ENCODE peak calls at places on chromosomes 4 and X, in seven cellular contexts. W is astrocyte of the cerebellum, A is tibial nerve, V is cardiac muscle cell, J is Caco-2, T is fibroblast of lung, E is choroid plexus epithelial cell. D is an unnamed sample.

GRCh38 chrX:40103565-40104323 is 6.0 kb upstream of the BCOR start:
- DNase-seq in W (no peak), A (no peak), V (no peak), J (no peak), T (no peak), E (no peak), D (no peak)

GRCh38 chr4:10075953-10076391 is 40.6 kb downstream of the WDR1 start:
- DNase-seq in W (no peak), A (no peak), V (no peak), J (peak), T (no peak), E (no peak), D (no peak)

GRCh38 chr4:47642985-47643745 is 158.1 kb downstream of the ATP10D start:
- DNase-seq in W (peak), A (no peak), V (no peak), J (no peak), T (peak), E (peak), D (peak)

GRCh38 chr4:186131935-186132334 is 27.4 kb downstream of the FAM149A start:
- DNase-seq in W (no peak), A (no peak), V (no peak), J (no peak), T (no peak), E (no peak), D (no peak)

GRCh38 chrX:809081-809480 is 178.5 kb downstream of the SHOX start:
- DNase-seq in W (no peak), A (no peak), V (no peak), J (no peak), T (no peak), E (no peak), D (no peak)

GRCh38 chr4:42390622-42391355 is 6.5 kb upstream of the SHISA3 start:
- DNase-seq in W (no peak), A (no peak), V (no peak), J (no peak), T (no peak), E (no peak), D (no peak)

GRCh38 chr4:164828945-164829344 is 48.0 kb upstream of the APELA start:
- DNase-seq in W (no peak), A (no peak), V (no peak), J (no peak), T (no peak), E (no peak), D (no peak)

GRCh38 chr4:8703857-8704495 is 111.4 kb downstream of the CPZ start:
- DNase-seq in W (no peak), A (no peak), V (no peak), J (no peak), T (no peak), E (no peak), D (no peak)

GRCh38 chr4:158209825-158210807 is at the start of gene TMEM144:
- DNase-seq in W (peak), A (peak), V (peak), J (peak), T (peak), E (peak), D (peak)

GRCh38 chr4:120008957-120009356 is 57.7 kb downstream of the MAD2L1 start:
- DNase-seq in W (no peak), A (no peak), V (peak), J (no peak), T (no peak), E (no peak), D (no peak)

GRCh38 chr4:183906736-183907651 is 1.9 kb downstream of the STOX2 start:
- DNase-seq in W (no peak), A (no peak), V (peak), J (no peak), T (no peak), E (no peak), D (no peak)

GRCh38 chrX:119093991-119094741 is 21.4 kb downstream of the CT47C1 start:
- DNase-seq in W (no peak), A (no peak), V (no peak), J (no peak), T (peak), E (no peak), D (no peak)

GRCh38 chrX:55489315-55490009 is at the start of gene USP51:
- DNase-seq in W (no peak), A (peak), V (peak), J (peak), T (peak), E (peak), D (no peak)

GRCh38 chrX:115560978-115561604 is at the start of gene PLS3:
- DNase-seq in W (peak), A (peak), V (peak), J (peak), T (peak), E (peak), D (peak)

GRCh38 chr4:72591547-72591946 is 22.5 kb upstream of the ADAMTS3 start:
- DNase-seq in W (no peak), A (no peak), V (no peak), J (no peak), T (peak), E (no peak), D (no peak)

GRCh38 chrX:28843817-28844216 is 256.6 kb downstream of the IL1RAPL1 start:
- DNase-seq in W (no peak), A (no peak), V (no peak), J (no peak), T (no peak), E (no peak), D (no peak)

GRCh38 chr4:141002323-141002805 is 130.9 kb downstream of the RNF150 start:
- DNase-seq in W (no peak), A (no peak), V (peak), J (no peak), T (peak), E (peak), D (peak)
- H3K4me3 ChIP-seq in W (no peak), A (no peak), V (no peak), J (no peak), T (no peak), E (no peak), D (no peak)

GRCh38 chr4:175443547-175443946 is 368.5 kb downstream of the GPM6A start:
- DNase-seq in W (no peak), A (no peak), V (no peak), J (no peak), T (no peak), E (peak), D (no peak)
- TF ChIP-seq CTCF in W (peak), A (no peak), V (no peak), J (no peak), T (no peak), E (peak), D (no peak)

DNA sequence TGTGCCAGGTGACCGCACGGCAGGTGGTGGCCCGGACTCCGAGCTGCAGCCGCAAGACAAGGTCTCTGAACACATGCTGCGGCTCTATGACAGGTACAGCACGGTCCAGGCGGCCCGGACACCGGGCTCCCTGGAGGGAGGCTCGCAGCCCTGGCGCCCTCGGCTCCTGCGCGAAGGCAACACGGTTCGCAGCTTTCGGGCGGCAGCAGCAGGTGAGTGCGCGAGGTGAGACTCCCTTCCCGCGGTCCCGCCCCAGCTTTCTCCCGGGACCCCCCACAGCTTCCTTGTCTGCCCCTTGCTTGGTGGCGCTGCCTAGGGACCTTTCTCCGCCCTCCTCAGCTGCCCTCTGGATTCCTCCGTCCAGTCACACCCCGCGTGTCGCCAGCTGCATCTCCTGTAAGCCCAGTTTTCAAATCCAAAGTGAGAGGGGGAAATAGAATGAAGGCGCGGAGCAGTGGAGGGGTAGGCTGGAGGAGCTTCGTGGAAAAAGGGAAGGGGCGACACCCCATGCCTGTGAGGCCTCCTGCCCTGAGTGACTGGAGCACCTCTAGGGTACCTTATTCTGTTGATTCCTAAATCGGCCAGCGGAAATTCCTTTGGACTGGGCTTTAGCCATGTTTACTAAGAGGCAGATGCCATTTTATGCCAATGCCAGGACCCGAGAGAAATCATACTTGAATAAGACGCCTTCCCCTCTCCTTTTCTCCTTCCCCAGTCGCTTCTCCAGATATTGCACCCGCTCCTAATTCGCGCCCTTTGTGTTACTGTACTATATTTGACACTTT is 1.1 kb downstream of the BMP3 start:
- DNase-seq in W (no peak), A (no peak), V (no peak), J (no peak), T (no peak), E (no peak), D (no peak)
- H3K4me3 ChIP-seq in W (peak), A (peak), V (peak), J (no peak), T (no peak), E (no peak), D (peak)

GRCh38 chr4:142983612-142984011 is 137.5 kb upstream of the INPP4B start:
- DNase-seq in W (no peak), A (no peak), V (no peak), J (no peak), T (no peak), E (no peak), D (no peak)

GRCh38 chr4:142983111-142983510 is 137.0 kb upstream of the INPP4B start:
- DNase-seq in W (peak), A (no peak), V (no peak), J (no peak), T (no peak), E (no peak), D (no peak)

DNA sequence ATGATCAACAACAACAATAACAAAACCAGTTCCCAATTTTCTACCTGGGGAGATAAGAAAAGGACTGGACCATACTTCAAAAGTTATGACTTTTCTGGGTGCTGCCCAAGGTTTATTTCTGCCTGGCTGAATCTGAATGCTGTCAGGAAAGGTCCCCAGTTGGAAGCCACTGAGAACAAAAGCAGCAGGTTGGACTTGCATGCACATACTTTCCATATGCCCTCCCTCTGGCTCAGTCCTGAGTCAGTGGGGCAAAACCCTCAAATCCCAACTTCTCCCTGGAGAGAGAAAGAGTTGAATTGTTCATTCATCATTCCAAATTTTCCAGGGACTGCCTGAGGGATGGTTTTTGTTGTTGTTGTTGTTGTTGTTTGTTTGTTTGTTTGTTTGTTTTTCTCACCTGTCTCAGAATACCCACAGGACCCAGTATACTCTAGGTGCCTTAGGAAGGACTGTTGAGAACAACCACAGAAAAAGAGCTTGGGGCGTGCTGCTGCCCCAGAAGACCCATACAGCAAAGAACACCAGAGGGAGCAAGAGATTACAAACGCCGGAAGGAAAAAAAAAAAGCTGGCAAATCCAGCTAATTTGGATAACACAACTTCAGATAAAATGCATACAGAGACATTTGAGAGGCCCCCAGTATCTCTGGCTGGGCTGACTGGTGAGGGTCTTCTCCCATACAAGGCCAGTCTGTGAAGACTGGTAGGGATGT is 138.9 kb upstream of the INPP4B start:
- DNase-seq in W (peak), A (no peak), V (peak), J (no peak), T (peak), E (peak), D (peak)
- TF ChIP-seq CTCF in W (peak), A (no peak), V (peak), J (peak), T (peak), E (peak), D (peak)

DNA sequence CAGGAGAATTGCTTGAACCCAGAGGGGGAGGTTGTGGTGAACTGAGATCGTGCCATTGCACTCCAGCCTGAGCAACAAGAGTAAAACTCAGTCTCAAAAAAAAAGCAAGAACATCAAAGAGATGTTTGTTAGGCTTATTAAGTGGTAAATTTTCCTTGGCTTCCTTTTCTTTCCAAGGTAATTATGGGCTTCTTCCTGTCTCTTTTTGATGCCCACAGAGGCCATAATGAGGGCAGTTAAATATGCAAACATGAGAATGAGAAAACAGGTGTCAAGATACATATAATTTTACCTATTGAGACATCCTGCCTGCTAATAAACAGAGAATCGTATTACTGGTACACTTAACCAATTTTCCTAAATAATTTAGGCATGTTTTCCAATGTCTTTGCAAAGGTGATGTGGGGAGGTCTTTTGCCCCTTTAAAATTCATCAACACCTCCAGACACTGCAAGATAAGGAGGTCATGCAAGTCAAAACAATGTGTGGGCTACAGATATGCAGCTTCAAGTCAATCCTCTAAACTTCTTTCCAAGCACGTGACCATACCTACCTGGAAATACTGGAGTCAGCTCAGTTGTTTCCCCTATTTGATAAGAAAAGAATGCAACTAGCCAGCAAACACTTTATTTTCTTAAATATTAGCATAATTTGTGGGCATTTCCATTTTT is 2.7 kb downstream of the SLC39A8 start:
- DNase-seq in W (no peak), A (no peak), V (peak), J (no peak), T (no peak), E (no peak), D (no peak)
- H3K4me3 ChIP-seq in W (no peak), A (no peak), V (peak), J (no peak), T (no peak), E (no peak), D (no peak)

D was measured in retinal pigment epithelial cell.